ENCODE peak calls at places on chromosomes 12 and 14, in six cellular contexts. One of them, this sample, is unnamed.

GRCh38 chr14:56268653-56269052 is 150.4 kb downstream of the PELI2 start:
- DNase-seq in stimulated activated CD4-positive, alpha-beta T cell treated with anti-CD3 and anti-CD28 coated beads, Interleukin-15, amount 100 ng/mL, for 24 hours: no peak
- DNase-seq in EL: peak
- DNase-seq in stimulated activated CD8-positive, alpha-beta memory T cell treated with anti-CD3 and anti-CD28 coated beads, Interleukin-12 subunit alpha, Interleukin-12 subunit beta, amount 100 ng/mL, for 1 hour: no peak
- DNase-seq in AML-193: no peak
- DNase-seq in Calu3: no peak
- DNase-seq in this sample: no peak

GRCh38 chr12:43826681-43827458 is 9.0 kb upstream of the TMEM117 start:
- DNase-seq in stimulated activated CD4-positive, alpha-beta T cell treated with anti-CD3 and anti-CD28 coated beads, Interleukin-15, amount 100 ng/mL, for 24 hours: no peak
- DNase-seq in EL: no peak
- DNase-seq in stimulated activated CD8-positive, alpha-beta memory T cell treated with anti-CD3 and anti-CD28 coated beads, Interleukin-12 subunit alpha, Interleukin-12 subunit beta, amount 100 ng/mL, for 1 hour: no peak
- DNase-seq in AML-193: no peak
- DNase-seq in Calu3: no peak
- DNase-seq in this sample: no peak

GRCh38 chr14:42192659-42193425 is 586.2 kb downstream of the LRFN5 start:
- DNase-seq in stimulated activated CD4-positive, alpha-beta T cell treated with anti-CD3 and anti-CD28 coated beads, Interleukin-15, amount 100 ng/mL, for 24 hours: no peak
- DNase-seq in EL: peak
- DNase-seq in stimulated activated CD8-positive, alpha-beta memory T cell treated with anti-CD3 and anti-CD28 coated beads, Interleukin-12 subunit alpha, Interleukin-12 subunit beta, amount 100 ng/mL, for 1 hour: no peak
- DNase-seq in AML-193: no peak
- DNase-seq in Calu3: no peak
- DNase-seq in this sample: no peak

GRCh38 chr12:8819676-8819980 is 2.8 kb upstream of the A2ML1 start:
- DNase-seq in stimulated activated CD4-positive, alpha-beta T cell treated with anti-CD3 and anti-CD28 coated beads, Interleukin-15, amount 100 ng/mL, for 24 hours: no peak
- DNase-seq in EL: no peak
- DNase-seq in stimulated activated CD8-positive, alpha-beta memory T cell treated with anti-CD3 and anti-CD28 coated beads, Interleukin-12 subunit alpha, Interleukin-12 subunit beta, amount 100 ng/mL, for 1 hour: no peak
- DNase-seq in AML-193: no peak
- DNase-seq in Calu3: no peak
- DNase-seq in this sample: no peak

GRCh38 chr14:72045271-72045670 is 113.0 kb downstream of the RGS6 start:
- DNase-seq in stimulated activated CD4-positive, alpha-beta T cell treated with anti-CD3 and anti-CD28 coated beads, Interleukin-15, amount 100 ng/mL, for 24 hours: no peak
- DNase-seq in EL: no peak
- DNase-seq in stimulated activated CD8-positive, alpha-beta memory T cell treated with anti-CD3 and anti-CD28 coated beads, Interleukin-12 subunit alpha, Interleukin-12 subunit beta, amount 100 ng/mL, for 1 hour: no peak
- DNase-seq in AML-193: no peak
- DNase-seq in Calu3: no peak
- DNase-seq in this sample: no peak

GRCh38 chr14:52025310-52025709 is 36.0 kb downstream of the RTRAF start:
- DNase-seq in stimulated activated CD4-positive, alpha-beta T cell treated with anti-CD3 and anti-CD28 coated beads, Interleukin-15, amount 100 ng/mL, for 24 hours: no peak
- DNase-seq in EL: peak
- DNase-seq in stimulated activated CD8-positive, alpha-beta memory T cell treated with anti-CD3 and anti-CD28 coated beads, Interleukin-12 subunit alpha, Interleukin-12 subunit beta, amount 100 ng/mL, for 1 hour: no peak
- DNase-seq in AML-193: no peak
- DNase-seq in Calu3: no peak
- DNase-seq in this sample: no peak

GRCh38 chr14:75979641-75980422 is 2.0 kb downstream of the TGFB3 start:
- DNase-seq in stimulated activated CD4-positive, alpha-beta T cell treated with anti-CD3 and anti-CD28 coated beads, Interleukin-15, amount 100 ng/mL, for 24 hours: no peak
- DNase-seq in EL: no peak
- DNase-seq in stimulated activated CD8-positive, alpha-beta memory T cell treated with anti-CD3 and anti-CD28 coated beads, Interleukin-12 subunit alpha, Interleukin-12 subunit beta, amount 100 ng/mL, for 1 hour: no peak
- DNase-seq in AML-193: no peak
- DNase-seq in Calu3: no peak
- DNase-seq in this sample: no peak

GRCh38 chr14:38989917-38990546 is 113.0 kb downstream of the SEC23A start:
- DNase-seq in stimulated activated CD4-positive, alpha-beta T cell treated with anti-CD3 and anti-CD28 coated beads, Interleukin-15, amount 100 ng/mL, for 24 hours: no peak
- DNase-seq in EL: no peak
- DNase-seq in stimulated activated CD8-positive, alpha-beta memory T cell treated with anti-CD3 and anti-CD28 coated beads, Interleukin-12 subunit alpha, Interleukin-12 subunit beta, amount 100 ng/mL, for 1 hour: no peak
- DNase-seq in AML-193: no peak
- DNase-seq in Calu3: no peak
- DNase-seq in this sample: no peak

GRCh38 chr12:4201333-4202105 is 72.0 kb upstream of the CCND2 start:
- DNase-seq in stimulated activated CD4-positive, alpha-beta T cell treated with anti-CD3 and anti-CD28 coated beads, Interleukin-15, amount 100 ng/mL, for 24 hours: no peak
- DNase-seq in EL: no peak
- DNase-seq in stimulated activated CD8-positive, alpha-beta memory T cell treated with anti-CD3 and anti-CD28 coated beads, Interleukin-12 subunit alpha, Interleukin-12 subunit beta, amount 100 ng/mL, for 1 hour: no peak
- DNase-seq in AML-193: no peak
- DNase-seq in Calu3: no peak
- DNase-seq in this sample: no peak

GRCh38 chr14:69749956-69750355 is 17.0 kb upstream of the SRSF5 start:
- DNase-seq in stimulated activated CD4-positive, alpha-beta T cell treated with anti-CD3 and anti-CD28 coated beads, Interleukin-15, amount 100 ng/mL, for 24 hours: no peak
- DNase-seq in EL: no peak
- DNase-seq in stimulated activated CD8-positive, alpha-beta memory T cell treated with anti-CD3 and anti-CD28 coated beads, Interleukin-12 subunit alpha, Interleukin-12 subunit beta, amount 100 ng/mL, for 1 hour: no peak
- DNase-seq in AML-193: no peak
- DNase-seq in Calu3: no peak
- DNase-seq in this sample: no peak